ENCODE peak calls at places on chromosome 22, in nine cellular contexts. Y is H1, C is A549, R is SK-N-SH, U is K562, W is HCT116, X is HepG2, O is endothelial cell of umbilical vein, G is GM12878. D is an unnamed sample.
A peak's percentile ranks its signal among the peaks of the same experiment; 100 is the strongest.

GRCh38 chr22:44710474-44711235 is 8.7 kb downstream of the PRR5 start:
- DNase-seq in Y (no peak), C (no peak), R (no peak), U (no peak), W (no peak), X (no peak), O (no peak), G (no peak), D (no peak)

GRCh38 chr22:19109198-19110063 is 12.8 kb downstream of the DGCR2 start:
- DNase-seq in Y (no peak), C (peak; percentile 22), R (no peak), U (peak; percentile 95), W (no peak), X (peak; percentile 79), O (peak; percentile 28), G (peak; percentile 55), D (peak; percentile 95)

GRCh38 chr22:38353701-38354100 is 36.5 kb upstream of the CSNK1E start:
- DNase-seq in Y (no peak), C (no peak), R (no peak), U (no peak), W (no peak), X (no peak), O (no peak), G (no peak), D (no peak)

GRCh38 chr22:32985899-32986772 is 72.0 kb downstream of the SYN3 start:
- DNase-seq in Y (peak; percentile 86), C (peak; percentile 61), R (peak; percentile 77), U (peak; percentile 70), W (peak; percentile 57), X (peak; percentile 70), O (peak; percentile 8), G (no peak), D (peak; percentile 81)

GRCh38 chr22:46083383-46084350 is 66.7 kb upstream of the PPARA start:
- DNase-seq in Y (no peak), C (no peak), R (no peak), U (no peak), W (no peak), X (no peak), O (no peak), G (no peak), D (no peak)

GRCh38 chr22:17772963-17773605 is 1.2 kb downstream of the BID start:
- DNase-seq in Y (no peak), C (no peak), R (no peak), U (peak; percentile 77), W (no peak), X (no peak), O (no peak), G (no peak), D (peak; percentile 51)

GRCh38 chr22:37363593-37363992 is 63.7 kb downstream of the ELFN2 start:
- DNase-seq in Y (no peak), C (no peak), R (no peak), U (no peak), W (no peak), X (no peak), O (no peak), G (no peak), D (no peak)

GRCh38 chr22:37566329-37566837 is 6.1 kb downstream of the CDC42EP1 start:
- DNase-seq in Y (no peak), C (no peak), R (no peak), U (no peak), W (no peak), X (no peak), O (no peak), G (no peak), D (no peak)

GRCh38 chr22:35842954-35843353 is 125.3 kb downstream of the APOL5 start:
- DNase-seq in Y (no peak), C (peak; percentile 73), R (peak; percentile 49), U (peak; percentile 28), W (peak; percentile 62), X (peak; percentile 61), O (peak; percentile 55), G (no peak), D (peak; percentile 45)

GRCh38 chr22:50305658-50306566 is 1.5 kb downstream of the PLXNB2 start:
- DNase-seq in Y (no peak), C (peak; percentile 85), R (peak; percentile 77), U (peak; percentile 48), W (peak; percentile 66), X (no peak), O (peak; percentile 83), G (peak; percentile 36), D (peak; percentile 46)

GRCh38 chr22:17100621-17101020 is 15.8 kb downstream of the IL17RA start:
- DNase-seq in Y (no peak), C (no peak), R (no peak), U (no peak), W (no peak), X (no peak), O (no peak), G (no peak), D (peak; percentile 57)

GRCh38 chr22:41683052-41683451 is 5.6 kb downstream of the SNU13 start:
- DNase-seq in Y (no peak), C (no peak), R (no peak), U (no peak), W (no peak), X (no peak), O (no peak), G (no peak), D (no peak)
- H3K4me3 ChIP-seq in Y (peak overlapping the region; percentile 88), C (no peak overlapping the region), R (peak overlapping the region; percentile 73), U (peak overlapping the region; percentile 65), W (peak overlapping the region; percentile 77), X (peak overlapping the region; percentile 87), O (no peak overlapping the region), G (peak overlapping the region; percentile 61), D (peak overlapping the region; percentile 88)

GRCh38 chr22:23652711-23653110 is 20.6 kb upstream of the DRICH1 start:
- DNase-seq in Y (no peak), C (no peak), R (no peak), U (no peak), W (no peak), X (no peak), O (no peak), G (no peak), D (no peak)

GRCh38 chr22:23652286-23652685 is 20.2 kb upstream of the DRICH1 start:
- DNase-seq in Y (no peak), C (no peak), R (no peak), U (no peak), W (no peak), X (no peak), O (no peak), G (no peak), D (no peak)

GRCh38 chr22:23657712-23658111 is 25.6 kb upstream of the DRICH1 start:
- DNase-seq in Y (no peak), C (no peak), R (no peak), U (no peak), W (no peak), X (no peak), O (no peak), G (no peak), D (no peak)

GRCh38 chr22:23651676-23652075 is 19.6 kb upstream of the DRICH1 start:
- DNase-seq in Y (no peak), C (no peak), R (no peak), U (no peak), W (no peak), X (no peak), O (no peak), G (no peak), D (no peak)

DNA sequence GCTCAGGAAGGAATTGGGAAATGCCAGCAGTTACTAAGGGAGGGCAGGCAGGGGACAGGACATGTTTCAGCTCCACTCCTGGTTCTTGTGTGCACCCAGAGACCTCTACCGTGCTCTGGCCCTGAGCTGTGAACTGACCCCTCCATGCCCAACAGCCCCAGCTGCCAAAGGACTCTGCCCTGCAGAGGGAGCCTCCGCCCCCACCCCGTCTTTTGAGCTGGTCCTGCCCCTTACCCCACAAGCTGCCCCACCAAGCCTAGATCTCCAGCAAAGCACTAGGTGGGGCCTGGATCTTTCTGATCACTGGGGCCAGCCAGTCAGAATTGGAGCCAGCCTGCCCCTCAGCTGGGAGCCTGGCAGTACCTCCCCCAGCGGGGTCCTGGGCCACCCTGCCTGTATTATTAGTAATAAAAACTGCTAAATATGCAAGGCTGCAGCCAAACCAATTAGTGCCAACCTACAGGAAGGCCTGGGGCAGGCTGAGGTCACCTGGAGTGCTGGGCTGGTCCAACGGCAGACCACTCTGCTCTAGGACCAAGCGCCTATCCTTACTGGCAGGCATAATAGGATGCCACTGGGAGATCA is 23.9 kb upstream of the DRICH1 start:
- DNase-seq in Y (no peak), C (no peak), R (no peak), U (no peak), W (no peak), X (no peak), O (no peak), G (no peak), D (no peak)
- TF ChIP-seq MAX in Y (no peak), C (no peak), R (no peak), U (no peak), W (no peak), X (no peak), O (no peak), G (no peak), D (no peak)

GRCh38 chr22:39530136-39530535 is 2.4 kb downstream of the RPS19BP1 start:
- DNase-seq in Y (no peak), C (no peak), R (no peak), U (no peak), W (no peak), X (no peak), O (no peak), G (no peak), D (no peak)
- H3K4me3 ChIP-seq in Y (no peak overlapping the region), C (no peak overlapping the region), R (no peak overlapping the region), U (no peak overlapping the region), W (no peak overlapping the region), X (no peak overlapping the region), O (no peak overlapping the region), G (peak overlapping the region; percentile 99), D (no peak overlapping the region)

GRCh38 chr22:42805016-42805997 is 51.8 kb downstream of the ARFGAP3 start:
- DNase-seq in Y (no peak), C (peak; percentile 28), R (peak; percentile 33), U (no peak), W (no peak), X (peak; percentile 93), O (peak; percentile 85), G (no peak), D (no peak)

GRCh38 chr22:42803454-42803853 is 53.6 kb downstream of the ARFGAP3 start:
- DNase-seq in Y (no peak), C (no peak), R (peak; percentile 63), U (no peak), W (no peak), X (no peak), O (no peak), G (no peak), D (no peak)

GRCh38 chr22:42808516-42808915 is 48.6 kb downstream of the ARFGAP3 start:
- DNase-seq in Y (no peak), C (no peak), R (no peak), U (no peak), W (no peak), X (no peak), O (no peak), G (no peak), D (no peak)

GRCh38 chr22:42805998-42806481 is 51.0 kb downstream of the ARFGAP3 start:
- DNase-seq in Y (peak; percentile 47), C (no peak), R (no peak), U (no peak), W (no peak), X (no peak), O (peak; percentile 55), G (no peak), D (no peak)

DNA sequence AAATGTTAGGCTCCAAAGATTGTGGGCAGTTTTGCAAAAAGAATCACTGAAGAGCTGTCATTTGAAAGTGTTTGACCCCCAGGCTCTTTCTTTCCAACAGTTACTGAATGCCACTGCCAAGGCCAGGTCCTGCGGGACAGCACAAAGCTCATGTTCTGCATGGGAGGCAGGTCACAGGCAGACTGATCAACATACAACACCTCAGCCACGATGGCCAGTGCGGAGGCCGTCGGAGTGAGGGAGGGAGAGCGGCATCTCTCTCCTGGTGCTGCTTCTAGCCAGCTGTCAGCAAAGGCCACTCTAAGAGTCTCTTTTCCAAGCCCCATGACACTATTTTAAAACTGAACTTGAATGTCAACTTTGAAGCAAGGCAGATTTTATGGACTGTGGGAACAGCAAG is 49.9 kb downstream of the ARFGAP3 start:
- DNase-seq in Y (no peak), C (no peak), R (no peak), U (no peak), W (no peak), X (no peak), O (no peak), G (no peak), D (no peak)
- TF ChIP-seq MAX in Y (no peak), C (no peak), R (no peak), U (no peak), W (no peak), X (no peak), O (no peak), G (no peak), D (no peak)

D was measured in NB4.